ENCODE peak calls at places on chromosomes 7 and 10, in nine cellular contexts. K is Panc1, D is pancreas, O is neural progenitor cell, F is tibial artery, R is stomach, T is AG04450, X is hepatocyte, Z is A549. U is an unnamed sample.

GRCh38 chr10:30151581-30152389 is 92.4 kb upstream of the JCAD start:
- DNase-seq in K (peak; percentile 1), D (no peak), O (no peak), F (peak; percentile 70), R (no peak), T (peak; percentile 56), X (peak; percentile 49), Z (no peak), U (peak; percentile 92)

GRCh38 chr7:147279951-147280350 is 1163.3 kb downstream of the CNTNAP2 start:
- DNase-seq in K (peak; percentile 2), D (no peak), O (peak; percentile 43), F (no peak), R (no peak), T (no peak), X (no peak), Z (no peak), U (no peak)

GRCh38 chr7:68676789-68677535 is 921.3 kb upstream of the AUTS2 start:
- DNase-seq in K (no peak), D (no peak), O (no peak), F (no peak), R (no peak), T (no peak), X (no peak), Z (no peak), U (no peak)

GRCh38 chr7:142177869-142178268 is 66.4 kb downstream of the MGAM2 start:
- DNase-seq in K (no peak), D (no peak), O (no peak), F (no peak), R (no peak), T (no peak), X (no peak), Z (no peak), U (no peak)

GRCh38 chr7:142385528-142386340 is 127.9 kb upstream of the PRSS58 start:
- DNase-seq in K (peak; percentile 36), D (no peak), O (peak; percentile 54), F (no peak), R (no peak), T (peak; percentile 33), X (peak; percentile 72), Z (peak; percentile 34), U (peak; percentile 39)

GRCh38 chr7:23473848-23474097 is 3.5 kb upstream of the IGF2BP3 start:
- DNase-seq in K (no peak), D (no peak), O (peak; percentile 76), F (no peak), R (no peak), T (no peak), X (peak; percentile 55), Z (no peak), U (no peak)

GRCh38 chr10:62958980-62959379 is 142.8 kb upstream of the EGR2 start:
- DNase-seq in K (no peak), D (no peak), O (no peak), F (no peak), R (no peak), T (no peak), X (no peak), Z (no peak), U (no peak)

GRCh38 chr7:39621261-39621660 is 2.1 kb upstream of the RALA start:
- DNase-seq in K (no peak), D (no peak), O (no peak), F (no peak), R (no peak), T (peak; percentile 74), X (no peak), Z (no peak), U (peak; percentile 91)

GRCh38 chr10:1142596-1142995 is 86.4 kb downstream of the WDR37 start:
- DNase-seq in K (no peak), D (no peak), O (peak; percentile 32), F (no peak), R (no peak), T (no peak), X (no peak), Z (no peak), U (no peak)

GRCh38 chr7:153454283-153454682 is 597.9 kb upstream of the DPP6 start:
- DNase-seq in K (no peak), D (no peak), O (no peak), F (no peak), R (no peak), T (no peak), X (no peak), Z (no peak), U (no peak)

GRCh38 chr7:50805425-50806130 is 22.9 kb upstream of the GRB10 start:
- DNase-seq in K (no peak), D (no peak), O (no peak), F (no peak), R (no peak), T (no peak), X (no peak), Z (no peak), U (no peak)

GRCh38 chr7:50801907-50802306 is 19.2 kb upstream of the GRB10 start:
- DNase-seq in K (no peak), D (no peak), O (no peak), F (no peak), R (no peak), T (no peak), X (no peak), Z (no peak), U (no peak)

GRCh38 chr7:50807026-50807730 is 24.5 kb upstream of the GRB10 start:
- DNase-seq in K (no peak), D (no peak), O (no peak), F (no peak), R (no peak), T (no peak), X (no peak), Z (no peak), U (peak; percentile 64)

GRCh38 chr7:50806143-50806542 is 23.4 kb upstream of the GRB10 start:
- DNase-seq in K (no peak), D (no peak), O (no peak), F (no peak), R (no peak), T (no peak), X (no peak), Z (no peak), U (no peak)

DNA sequence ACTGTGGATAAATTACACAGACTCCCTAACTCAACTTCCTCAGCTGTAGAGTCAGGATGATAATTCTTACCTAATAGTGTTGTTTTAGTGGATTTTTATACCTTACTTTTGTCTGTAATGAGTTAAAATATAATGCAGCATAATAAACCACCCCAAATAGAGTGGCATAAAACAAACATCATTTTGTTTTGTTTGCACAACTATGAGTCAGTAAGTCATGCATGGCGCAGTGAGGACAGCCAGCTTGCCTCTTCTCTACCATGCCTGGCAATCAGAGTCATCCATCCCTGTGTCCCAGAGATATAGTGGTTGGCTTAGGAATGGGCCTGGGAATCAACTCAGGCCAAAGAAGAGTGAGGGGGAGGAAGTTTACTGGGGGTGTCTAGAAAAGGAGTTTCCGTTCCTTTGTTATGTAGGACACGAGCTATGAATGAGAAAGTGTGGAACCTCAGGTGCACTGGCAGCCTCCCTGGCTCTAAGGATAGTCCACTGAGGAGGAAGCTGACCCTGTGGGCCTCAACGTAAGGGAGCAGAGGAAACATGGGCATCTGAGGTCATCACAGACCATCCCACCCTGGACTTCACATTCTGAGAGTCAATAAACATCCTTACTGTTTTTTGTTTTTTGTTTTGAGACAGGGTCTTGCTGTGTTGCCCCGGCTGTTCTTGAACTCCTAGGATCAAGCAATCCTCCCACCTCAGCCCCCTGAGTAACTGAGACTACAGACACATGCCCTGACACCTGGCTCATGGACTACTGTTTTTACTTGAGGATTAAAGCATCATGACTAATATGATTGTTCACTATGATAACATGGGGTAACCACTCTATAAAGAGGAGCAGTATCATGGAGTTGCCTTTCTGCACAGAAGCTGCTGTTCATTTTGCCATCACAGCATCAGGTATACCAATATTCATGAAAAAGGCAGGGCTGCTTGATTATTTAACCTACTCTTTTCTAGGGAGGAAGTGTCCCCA is 21.0 kb upstream of the GRB10 start:
- DNase-seq in K (no peak), D (no peak), O (no peak), F (no peak), R (no peak), T (no peak), X (no peak), Z (peak; percentile 58), U (no peak)
- H3K27ac ChIP-seq in K (no peak overlapping the region), D (no peak overlapping the region), O (no peak overlapping the region), F (no peak overlapping the region), R (no peak overlapping the region), T (no peak overlapping the region), X (no peak overlapping the region), Z (peak overlapping the region; percentile 70), U (no peak overlapping the region)

GRCh38 chr10:69334258-69335062 is 56.2 kb downstream of the HK1 start:
- DNase-seq in K (no peak), D (no peak), O (no peak), F (no peak), R (no peak), T (no peak), X (no peak), Z (no peak), U (no peak)

GRCh38 chr10:69331161-69331560 is 52.9 kb downstream of the HK1 start:
- DNase-seq in K (no peak), D (no peak), O (no peak), F (no peak), R (no peak), T (no peak), X (no peak), Z (no peak), U (no peak)

GRCh38 chr10:69335063-69335587 is 56.8 kb downstream of the HK1 start:
- DNase-seq in K (no peak), D (no peak), O (no peak), F (peak; percentile 66), R (no peak), T (no peak), X (no peak), Z (no peak), U (no peak)

GRCh38 chr10:69332278-69333010 is 54.1 kb downstream of the HK1 start:
- DNase-seq in K (no peak), D (no peak), O (no peak), F (no peak), R (peak; percentile 54), T (no peak), X (no peak), Z (no peak), U (peak; percentile 74)

DNA sequence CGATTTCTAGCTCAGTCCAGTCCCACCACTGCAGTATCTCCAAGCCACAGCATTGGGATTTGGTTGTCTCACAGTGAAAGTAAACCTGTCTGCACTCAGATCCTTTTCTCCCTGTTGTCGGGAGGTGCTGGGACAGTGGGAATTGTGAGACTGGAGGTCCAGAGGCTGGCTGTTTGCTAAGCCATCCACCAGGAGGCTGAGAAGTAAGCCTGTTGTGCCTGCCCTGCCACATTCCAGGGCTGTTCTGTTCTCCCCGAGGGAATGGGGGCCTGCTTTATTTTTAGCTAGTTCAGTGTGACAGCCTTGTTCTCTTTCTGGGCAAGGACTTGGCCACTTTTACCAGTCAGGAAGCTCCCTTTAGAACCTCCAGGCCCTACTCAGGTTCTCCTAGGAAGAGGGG is 54.9 kb downstream of the HK1 start:
- DNase-seq in K (no peak), D (no peak), O (peak; percentile 72), F (peak; percentile 54), R (peak; percentile 84), T (no peak), X (peak; percentile 71), Z (no peak), U (peak; percentile 29)
- TF ChIP-seq CTCF in K (no peak), D (no peak), O (peak; percentile 47), F (peak; percentile 49), R (peak; percentile 22), T (peak; percentile 44), X (peak; percentile 4), Z (no peak), U (peak; percentile 57)

GRCh38 chr10:36817898-36818297 is 307.5 kb upstream of the ANKRD30A start:
- DNase-seq in K (no peak), D (no peak), O (no peak), F (no peak), R (no peak), T (no peak), X (no peak), Z (no peak), U (no peak)
- H3K27ac ChIP-seq in K (no peak overlapping the region), D (no peak overlapping the region), O (no peak overlapping the region), F (no peak overlapping the region), R (no peak overlapping the region), T (no peak overlapping the region), X (no peak overlapping the region), Z (no peak overlapping the region), U (no peak overlapping the region)

GRCh38 chr7:140605337-140605736 is 35.3 kb downstream of the DENND2A start:
- DNase-seq in K (no peak), D (no peak), O (peak; percentile 41), F (no peak), R (no peak), T (peak; percentile 88), X (no peak), Z (no peak), U (peak; percentile 46)
- TF ChIP-seq CTCF in K (no peak), D (no peak), O (peak; percentile 9), F (no peak), R (no peak), T (peak; percentile 48), X (no peak), Z (no peak), U (peak; percentile 28)